ENCODE peak calls at places on chromosomes 11 and 22, in ten cellular contexts. J, U, B, Y, A, X, S, N, C and G are unnamed samples.
A peak's percentile ranks its signal among the peaks of the same experiment; 100 is the strongest.

GRCh38 chr22:47124451-47124881 is 362.0 kb downstream of the TBC1D22A start:
- DNase-seq in C (peak; percentile 68), J (no peak), X (no peak), B (peak; percentile 8), N (no peak), A (no peak), Y (no peak), S (no peak), U (no peak), G (no peak)

GRCh38 chr22:43537019-43537585 is 125.3 kb downstream of the MPPED1 start:
- DNase-seq in Y (no peak), A (no peak), U (no peak), N (no peak), S (no peak), C (no peak), X (no peak), B (no peak), J (no peak), G (peak; percentile 20)

GRCh38 chr22:48678171-48679135 is 1149.2 kb downstream of the BRD1 start:
- DNase-seq in A (no peak), S (no peak), Y (no peak), N (no peak), X (no peak), U (no peak), B (peak; percentile 11), C (peak; percentile 69), J (no peak), G (no peak)

GRCh38 chr22:41047741-41048140 is 44.7 kb upstream of the EP300 start:
- DNase-seq in X (no peak), U (no peak), J (no peak), N (no peak), S (no peak), C (no peak), A (no peak), B (no peak), Y (no peak), G (no peak)

GRCh38 chr11:66985508-66986177 is 10.5 kb downstream of the C11orf86 start:
- DNase-seq in C (no peak), U (no peak), X (no peak), S (no peak), N (no peak), J (no peak), A (no peak), Y (no peak), B (peak; percentile 74), G (no peak)

GRCh38 chr22:25172153-25172552 is 27.5 kb upstream of the CRYBB3 start:
- DNase-seq in N (no peak), J (peak; percentile 52), B (no peak), S (no peak), C (no peak), Y (peak; percentile 28), A (no peak), X (no peak), U (no peak), G (peak; percentile 72)

GRCh38 chr11:96464695-96465307 is 75.0 kb downstream of the JRKL start:
- DNase-seq in A (no peak), J (peak; percentile 67), X (no peak), N (peak; percentile 81), C (no peak), U (no peak), Y (peak; percentile 89), B (no peak), S (peak; percentile 70), G (no peak)

GRCh38 chr11:7098235-7098832 is 9.5 kb downstream of the RBMXL2 start:
- DNase-seq in N (peak; percentile 70), Y (peak; percentile 70), A (no peak), U (no peak), S (peak; percentile 41), J (peak; percentile 50), C (no peak), X (no peak), B (no peak), G (peak; percentile 9)

GRCh38 chr22:17692841-17693240 is 54.3 kb downstream of the BCL2L13 start:
- DNase-seq in N (no peak), J (no peak), C (no peak), X (no peak), B (no peak), U (no peak), S (no peak), A (no peak), Y (no peak), G (no peak)

GRCh38 chr11:117829369-117829725 is 4.8 kb upstream of the FXYD2 start:
- DNase-seq in N (no peak), S (no peak), Y (no peak), C (no peak), B (no peak), X (no peak), U (no peak), A (no peak), J (no peak), G (no peak)

GRCh38 chr11:123100378-123101085 is 38.6 kb upstream of the HSPA8 start:
- DNase-seq in C (no peak), A (no peak), B (no peak), N (no peak), J (no peak), U (no peak), X (no peak), Y (no peak), S (no peak), G (no peak)

GRCh38 chr11:123107945-123108344 is 46.0 kb upstream of the HSPA8 start:
- DNase-seq in A (no peak), X (no peak), Y (no peak), U (no peak), C (no peak), N (no peak), S (no peak), B (no peak), J (no peak), G (no peak)

DNA sequence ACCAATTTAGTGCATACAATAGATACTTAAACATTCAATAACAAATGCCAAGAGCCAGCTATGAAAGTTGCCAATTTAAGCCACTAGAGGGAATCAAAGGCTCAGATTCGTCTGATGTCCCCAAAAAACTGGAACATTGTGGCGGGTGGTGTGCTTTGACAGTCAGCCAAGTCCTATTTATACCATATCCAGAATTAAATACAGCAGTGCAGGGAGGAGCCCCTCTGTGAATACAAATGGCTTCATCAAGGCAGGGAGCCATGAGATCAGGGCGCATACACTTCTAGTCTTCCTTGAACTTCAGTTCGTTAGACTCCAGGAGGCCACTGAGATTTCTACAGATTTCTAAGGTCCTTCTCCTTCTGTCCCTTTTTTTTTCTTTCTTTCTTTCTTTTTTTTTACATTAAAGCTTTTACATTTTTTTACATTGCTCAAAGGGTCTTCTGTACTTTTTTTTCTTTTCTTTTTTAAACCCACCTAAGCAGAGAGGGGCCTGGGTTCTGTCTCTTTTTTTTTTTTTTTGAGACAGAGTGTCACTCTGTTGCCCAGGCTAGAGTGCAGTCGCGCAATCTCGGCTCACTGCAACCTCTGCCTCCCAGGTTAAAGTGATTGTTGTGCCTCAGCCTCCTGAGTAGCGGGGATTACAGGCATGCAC is 41.5 kb upstream of the HSPA8 start:
- DNase-seq in N (peak; percentile 70), J (no peak), S (peak; percentile 69), Y (peak; percentile 68), B (peak; percentile 36), X (no peak), U (peak; percentile 22), C (no peak), A (peak; percentile 19), G (peak; percentile 20)
- TF ChIP-seq CTCF in N (peak; percentile 67), J (peak; percentile 44), S (peak; percentile 87), Y (peak; percentile 71), B (peak; percentile 78), X (peak; percentile 80), U (peak; percentile 46), C (peak; percentile 59), A (peak; percentile 58), G (peak; percentile 42)

GRCh38 chr11:68254421-68254820 is 17.4 kb downstream of the C11orf24 start:
- DNase-seq in A (no peak), J (no peak), X (no peak), N (no peak), U (no peak), S (no peak), B (no peak), C (no peak), Y (no peak), G (no peak)

GRCh38 chr11:68253682-68254081 is 18.1 kb downstream of the C11orf24 start:
- DNase-seq in B (no peak), Y (no peak), J (no peak), X (no peak), N (no peak), S (no peak), C (no peak), U (no peak), A (no peak), G (no peak)

GRCh38 chr11:68255526-68255925 is 16.2 kb downstream of the C11orf24 start:
- DNase-seq in C (no peak), U (no peak), N (no peak), Y (no peak), A (no peak), B (no peak), J (no peak), X (no peak), S (no peak), G (no peak)

GRCh38 chr11:68256331-68256741 is 15.4 kb downstream of the C11orf24 start:
- DNase-seq in Y (no peak), J (no peak), C (no peak), N (peak; percentile 25), U (no peak), X (no peak), S (peak; percentile 53), B (peak; percentile 51), A (no peak), G (no peak)

GRCh38 chr11:68251770-68252169 is 20.0 kb downstream of the C11orf24 start:
- DNase-seq in Y (no peak), X (no peak), C (no peak), J (no peak), A (no peak), U (no peak), B (no peak), N (no peak), S (no peak), G (no peak)
- TF ChIP-seq CTCF in Y (no peak), X (no peak), C (no peak), J (no peak), A (no peak), U (no peak), B (no peak), N (no peak), S (no peak), G (no peak)

DNA sequence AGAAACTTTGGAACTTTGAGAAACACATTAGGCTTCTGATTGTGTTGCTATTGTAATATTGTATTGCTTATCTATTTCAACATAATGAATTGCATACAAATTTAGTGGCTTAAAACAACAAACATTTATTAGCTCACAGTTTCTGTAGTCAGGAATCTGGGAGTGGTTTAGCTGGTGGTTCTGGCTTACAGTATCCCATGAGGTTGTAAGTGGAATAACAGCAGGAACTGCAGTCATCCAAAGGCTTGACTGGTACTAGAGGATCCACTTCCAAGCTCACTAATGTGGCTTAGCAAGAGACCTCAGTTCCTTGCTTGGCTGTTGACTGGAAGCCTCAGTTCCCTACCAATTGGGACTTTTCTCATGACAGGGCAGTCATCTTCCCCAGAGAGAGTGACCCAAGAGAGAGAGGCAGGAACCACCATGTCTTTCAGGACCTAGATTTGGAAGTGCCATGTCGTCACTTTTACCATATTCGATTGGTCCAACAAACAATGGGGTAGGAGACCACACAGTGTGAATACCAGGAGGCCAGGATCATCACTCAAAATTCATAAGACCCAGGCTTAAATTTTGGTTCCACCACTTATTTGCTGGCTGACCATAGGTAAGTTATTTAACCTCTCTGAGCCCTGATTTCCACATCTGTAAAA is 27.1 kb upstream of the RASSF10 start:
- DNase-seq in X (no peak), A (no peak), Y (peak; percentile 11), U (no peak), C (no peak), J (no peak), B (no peak), S (peak; percentile 15), N (no peak), G (no peak)
- TF ChIP-seq CTCF in X (peak; percentile 15), A (no peak), Y (no peak), U (no peak), C (no peak), J (no peak), B (no peak), S (peak; percentile 19), N (peak; percentile 4), G (no peak)

GRCh38 chr11:45042560-45042959 is 91.9 kb upstream of the TP53I11 start:
- DNase-seq in S (no peak), J (no peak), A (no peak), N (no peak), X (no peak), Y (no peak), C (no peak), B (no peak), U (no peak), G (no peak)
- TF ChIP-seq CTCF in S (no peak), J (no peak), A (no peak), N (no peak), X (no peak), Y (no peak), C (no peak), B (no peak), U (no peak), G (no peak)